ENCODE peak calls at places on chromosomes 5 and 9, in seven cellular contexts. C is astrocyte of the cerebellum; Q is activated CD4-positive, alpha-beta T cell treated with anti-CD3 and anti-CD28 coated beads, Interleukin-2, amount 50 U/mL, for 1 hour; E is ELF-1; L is amygdala; N is nephron progenitor cell; M is mucosa of gallbladder. O is an unnamed sample.

GRCh38 chr5:55064523-55064922 is 37.9 kb upstream of the GZMA start:
- DNase-seq in E (no peak), N (no peak), M (no peak), C (no peak), Q (no peak), L (no peak), O (no peak)

GRCh38 chr5:432201-432927 is 10.6 kb upstream of the EXOC3 start:
- DNase-seq in C (no peak), Q (no peak), L (no peak), M (no peak), E (no peak), N (no peak), O (no peak)

GRCh38 chr9:86909388-86909787 is 37.9 kb downstream of the GAS1 start:
- DNase-seq in E (no peak), C (peak), Q (no peak), M (no peak), L (no peak), N (no peak), O (no peak)

GRCh38 chr5:73615085-73615484 is 10.9 kb upstream of the ARHGEF28 start:
- DNase-seq in C (no peak), L (no peak), Q (no peak), N (no peak), E (no peak), M (peak), O (no peak)

GRCh38 chr9:94779693-94780290 is 53.3 kb downstream of the AOPEP start:
- DNase-seq in Q (no peak), L (no peak), C (no peak), M (no peak), E (no peak), N (no peak), O (no peak)

GRCh38 chr9:77374266-77374665 is 196.9 kb downstream of the VPS13A start:
- DNase-seq in C (no peak), Q (no peak), E (no peak), N (no peak), L (no peak), M (no peak), O (no peak)

GRCh38 chr5:132053483-132053882 is 7.0 kb upstream of the IL3 start:
- DNase-seq in M (peak), E (no peak), N (no peak), Q (no peak), L (no peak), C (no peak), O (no peak)

GRCh38 chr5:63194126-63194525 is 615.5 kb downstream of the LRRC70 start:
- DNase-seq in M (no peak), L (no peak), N (no peak), C (no peak), Q (no peak), E (no peak), O (no peak)

GRCh38 chr5:9820696-9821449 is 190.7 kb upstream of the TAS2R1 start:
- DNase-seq in L (no peak), Q (no peak), M (no peak), E (peak), N (no peak), C (no peak), O (no peak)

GRCh38 chr9:4371108-4371507 is 71.2 kb upstream of the GLIS3 start:
- DNase-seq in L (no peak), Q (no peak), C (peak), M (no peak), N (no peak), E (peak), O (peak)

GRCh38 chr9:129095170-129095667 is 14.3 kb downstream of the DOLPP1 start:
- DNase-seq in C (no peak), E (no peak), Q (no peak), L (no peak), N (no peak), M (no peak), O (no peak)

GRCh38 chr5:125485003-125485641 is 738.7 kb upstream of the ZNF608 start:
- DNase-seq in C (peak), N (peak), E (peak), L (no peak), Q (no peak), M (peak), O (no peak)

GRCh38 chr5:109868737-109869136 is 179.0 kb downstream of the MAN2A1 start:
- DNase-seq in C (no peak), E (no peak), M (no peak), Q (no peak), L (no peak), N (no peak), O (no peak)

GRCh38 chr9:136532799-136533774 is 12.8 kb downstream of the NOTCH1 start:
- DNase-seq in E (no peak), C (no peak), M (no peak), N (no peak), Q (peak), L (no peak), O (no peak)

GRCh38 chr5:81631124-81631523 is 119.8 kb downstream of the SSBP2 start:
- DNase-seq in Q (peak), E (no peak), M (no peak), L (no peak), C (no peak), N (no peak), O (no peak)

GRCh38 chr5:57416246-57416996 is 66.2 kb downstream of the ACTBL2 start:
- DNase-seq in E (no peak), N (no peak), Q (no peak), M (no peak), C (no peak), L (no peak), O (no peak)

GRCh38 chr5:84059672-84060071 is 325.0 kb downstream of the EDIL3 start:
- DNase-seq in Q (no peak), E (no peak), C (no peak), N (no peak), L (no peak), M (no peak), O (no peak)

GRCh38 chr9:38484076-38484637 is 59.9 kb upstream of the IGFBPL1 start:
- DNase-seq in L (no peak), M (no peak), Q (no peak), C (no peak), E (no peak), N (no peak), O (no peak)

GRCh38 chr9:95261890-95262289 is 55.6 kb downstream of the FANCC start:
- DNase-seq in M (no peak), N (no peak), Q (no peak), L (no peak), C (peak), E (no peak), O (no peak)

GRCh38 chr5:159332800-159333563 is 2.7 kb upstream of the IL12B start:
- DNase-seq in M (no peak), L (no peak), N (no peak), C (no peak), E (no peak), Q (no peak), O (no peak)

GRCh38 chr5:155834271-155834975 is 492.5 kb upstream of the SGCD start:
- DNase-seq in E (no peak), M (no peak), C (no peak), N (no peak), Q (no peak), L (no peak), O (no peak)

GRCh38 chr5:78526049-78526525 is 122.5 kb downstream of the LHFPL2 start:
- DNase-seq in L (no peak), N (no peak), Q (no peak), C (no peak), M (no peak), E (no peak), O (no peak)

GRCh38 chr5:112084149-112084548 is 327.2 kb upstream of the NREP start:
- DNase-seq in L (no peak), E (no peak), C (no peak), Q (no peak), M (no peak), N (no peak), O (no peak)

GRCh38 chr9:79012561-79012960 is 559.2 kb upstream of the TLE4 start:
- DNase-seq in M (no peak), Q (no peak), E (no peak), L (no peak), N (no peak), C (peak), O (no peak)

GRCh38 chr9:92171822-92172221 is 56.6 kb upstream of the SPTLC1 start:
- DNase-seq in M (no peak), Q (no peak), E (no peak), L (no peak), C (no peak), N (no peak), O (no peak)